ENCODE peak calls at places on chromosomes 2 and 18, in four cellular contexts. N is progenitor cell of endocrine pancreas, A is AG04449, F is body of pancreas. X is an unnamed sample.

GRCh38 chr2:153584244-153584643 is 105.7 kb upstream of the RPRM start:
- DNase-seq in N (no peak), A (no peak), F (no peak), X (no peak)

GRCh38 chr2:60104514-60105501 is 448.6 kb downstream of the BCL11A start:
- DNase-seq in N (no peak), A (no peak), F (no peak), X (no peak)

GRCh38 chr2:119823734-119824334 is 64.1 kb downstream of the PTPN4 start:
- DNase-seq in N (no peak), A (peak), F (peak), X (no peak)

GRCh38 chr2:161423351-161424178 is 7.5 kb downstream of the TBR1 start:
- DNase-seq in N (no peak), A (no peak), F (no peak), X (peak)

GRCh38 chr2:3612639-3613523 is 18.0 kb downstream of the COLEC11 start:
- DNase-seq in N (no peak), A (no peak), F (no peak), X (no peak)

GRCh38 chr2:166088634-166089033 is 39.2 kb downstream of the SCN1A start:
- DNase-seq in N (no peak), A (no peak), F (no peak), X (no peak)

GRCh38 chr2:143700865-143701264 is 571.6 kb downstream of the ARHGAP15 start:
- DNase-seq in N (no peak), A (peak), F (no peak), X (no peak)

GRCh38 chr2:229714736-229715541 is 584 bp upstream of the DNER start:
- DNase-seq in N (peak), A (no peak), F (peak), X (peak)

GRCh38 chr2:127025357-127026062 is 81.4 kb downstream of the BIN1 start:
- DNase-seq in N (peak), A (peak), F (peak), X (peak)

GRCh38 chr2:177753682-177754475 is 318.7 kb downstream of the PDE11A start:
- DNase-seq in N (no peak), A (peak), F (peak), X (peak)

GRCh38 chr2:88690591-88691338 is 708 bp upstream of the RPIA start:
- DNase-seq in N (no peak), A (no peak), F (peak), X (no peak)

GRCh38 chr2:234953116-234954031 is 1.6 kb downstream of the SH3BP4 start:
- DNase-seq in N (no peak), A (no peak), F (peak), X (no peak)

GRCh38 chr2:152467677-152468406 is 132.9 kb downstream of the FMNL2 start:
- DNase-seq in N (no peak), A (no peak), F (no peak), X (no peak)

GRCh38 chr2:23757686-23758433 is 169.1 kb downstream of the ATAD2B start:
- DNase-seq in N (no peak), A (peak), F (no peak), X (no peak)

GRCh38 chr2:106307860-106308259 is 113.8 kb upstream of the UXS1 start:
- DNase-seq in N (no peak), A (no peak), F (no peak), X (no peak)
- TF ChIP-seq CTCF in N (no peak), A (no peak), F (no peak), X (no peak)

GRCh38 chr2:137002911-137003310 is 237.6 kb downstream of the THSD7B start:
- DNase-seq in N (no peak), A (no peak), F (no peak), X (no peak)
- TF ChIP-seq CTCF in N (no peak), A (no peak), F (no peak), X (no peak)

GRCh38 chr18:78196280-78196679 is 783.3 kb upstream of the SALL3 start:
- DNase-seq in N (no peak), A (no peak), F (no peak), X (no peak)

DNA sequence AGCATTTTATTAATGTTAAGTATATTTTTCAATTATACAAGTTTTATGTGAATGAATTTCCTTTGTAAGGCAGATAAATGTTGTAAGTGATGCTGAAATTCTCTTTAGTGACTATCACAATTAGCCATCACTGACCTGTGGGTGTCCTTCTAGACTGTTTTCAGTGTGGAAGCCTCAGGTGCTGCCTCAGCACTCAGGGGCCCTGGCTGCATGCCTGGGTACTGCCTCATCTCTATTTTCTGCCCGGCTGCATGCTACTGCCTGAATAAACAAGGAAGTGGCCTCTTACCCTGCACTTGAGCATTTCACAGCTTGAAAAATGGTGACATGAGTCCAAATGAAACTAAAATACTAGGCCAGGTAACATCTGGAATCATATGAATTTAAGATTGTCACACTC is 787.6 kb upstream of the SALL3 start:
- DNase-seq in N (no peak), A (no peak), F (peak), X (no peak)
- TF ChIP-seq CTCF in N (no peak), A (no peak), F (peak), X (no peak)

GRCh38 chr2:37287966-37288365 is 36.7 kb downstream of the PRKD3 start:
- DNase-seq in N (no peak), A (no peak), F (no peak), X (no peak)
- TF ChIP-seq CTCF in N (no peak), A (no peak), F (no peak), X (no peak)

GRCh38 chr2:160394153-160394552 is 99.5 kb downstream of the RBMS1 start:
- DNase-seq in N (no peak), A (no peak), F (no peak), X (no peak)
- TF ChIP-seq CTCF in N (no peak), A (no peak), F (no peak), X (no peak)

GRCh38 chr2:71603851-71604708 is 150.7 kb downstream of the DYSF start:
- DNase-seq in N (no peak), A (no peak), F (no peak), X (peak)
- TF ChIP-seq CTCF in N (peak), A (no peak), F (no peak), X (no peak)

DNA sequence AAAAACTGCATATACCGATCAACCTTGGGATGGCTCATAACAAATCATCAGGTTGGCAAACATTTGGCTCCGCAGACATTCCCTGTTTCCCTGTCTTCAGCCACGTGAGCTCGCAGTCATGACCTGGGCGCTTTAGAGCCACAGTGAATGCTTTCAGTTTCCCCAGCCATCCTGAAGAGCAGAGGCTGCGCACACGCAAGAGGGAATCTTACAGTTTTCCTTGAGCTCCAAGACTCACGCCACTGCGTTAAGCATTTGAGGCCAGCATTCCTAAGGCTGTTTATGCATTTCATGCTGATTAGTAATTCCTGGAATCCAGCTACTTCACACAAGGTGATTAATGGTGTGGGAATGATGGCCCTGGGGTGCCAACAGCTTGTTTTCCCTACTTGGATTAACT is 95.1 kb downstream of the MTCL1 start:
- DNase-seq in N (no peak), A (peak), F (no peak), X (no peak)
- TF ChIP-seq CTCF in N (no peak), A (no peak), F (no peak), X (no peak)

GRCh38 chr18:76274470-76275289 is 220.4 kb downstream of the ZNF516 start:
- DNase-seq in N (no peak), A (no peak), F (no peak), X (peak)
- TF ChIP-seq CTCF in N (peak), A (peak), F (no peak), X (no peak)